ENCODE peak calls at places on chromosomes 5 and 9, in six cellular contexts. One of them, this sample, is unnamed.
A peak's percentile ranks its signal among the peaks of the same experiment; 100 is the strongest.

GRCh38 chr9:33110686-33111085 is 34.2 kb upstream of the SMU1 start:
- DNase-seq in AG09309: no peak
- DNase-seq in IMR-90: no peak
- DNase-seq in lung: no peak
- DNase-seq in heart left ventricle: no peak
- DNase-seq in OCI-LY7: no peak
- DNase-seq in this sample: no peak

GRCh38 chr9:99445377-99445891 is 223.4 kb downstream of the SEC61B start:
- DNase-seq in AG09309: peak; percentile 80
- DNase-seq in IMR-90: peak; percentile 90
- DNase-seq in OCI-LY7: no peak
- DNase-seq in heart left ventricle: peak; percentile 88
- DNase-seq in lung: peak; percentile 31
- DNase-seq in this sample: peak; percentile 29

GRCh38 chr9:121278535-121279169 is 10.7 kb downstream of the GSN start:
- DNase-seq in IMR-90: peak; percentile 99
- DNase-seq in OCI-LY7: peak; percentile 59
- DNase-seq in heart left ventricle: peak; percentile 82
- DNase-seq in AG09309: peak; percentile 99
- DNase-seq in lung: peak; percentile 69
- DNase-seq in this sample: peak; percentile 93

GRCh38 chr9:37421914-37422288 is 595 bp upstream of the GRHPR start:
- DNase-seq in lung: no peak
- DNase-seq in AG09309: no peak
- DNase-seq in OCI-LY7: no peak
- DNase-seq in IMR-90: no peak
- DNase-seq in heart left ventricle: no peak
- DNase-seq in this sample: no peak

GRCh38 chr5:178224403-178224802 is 8.2 kb downstream of the PHYKPL start:
- DNase-seq in lung: no peak
- DNase-seq in IMR-90: no peak
- DNase-seq in OCI-LY7: no peak
- DNase-seq in heart left ventricle: peak; percentile 15
- DNase-seq in AG09309: no peak
- DNase-seq in this sample: no peak

GRCh38 chr5:34831328-34831727 is 7.6 kb upstream of the TTC23L start:
- DNase-seq in OCI-LY7: no peak
- DNase-seq in lung: no peak
- DNase-seq in IMR-90: no peak
- DNase-seq in AG09309: no peak
- DNase-seq in heart left ventricle: no peak
- DNase-seq in this sample: no peak

GRCh38 chr5:132547269-132547668 is 3.9 kb upstream of the IL5 start:
- DNase-seq in IMR-90: no peak
- DNase-seq in AG09309: no peak
- DNase-seq in heart left ventricle: no peak
- DNase-seq in OCI-LY7: no peak
- DNase-seq in lung: no peak
- DNase-seq in this sample: no peak

GRCh38 chr5:150616506-150616905 is 24.0 kb upstream of the SYNPO start:
- DNase-seq in lung: no peak
- DNase-seq in OCI-LY7: no peak
- DNase-seq in AG09309: no peak
- DNase-seq in IMR-90: no peak
- DNase-seq in heart left ventricle: no peak
- DNase-seq in this sample: no peak

GRCh38 chr9:72012642-72013041 is 47.8 kb downstream of the C9orf57 start:
- DNase-seq in IMR-90: no peak
- DNase-seq in heart left ventricle: no peak
- DNase-seq in lung: no peak
- DNase-seq in AG09309: no peak
- DNase-seq in OCI-LY7: no peak
- DNase-seq in this sample: no peak

GRCh38 chr9:105007143-105007542 is 79.2 kb upstream of the ABCA1 start:
- DNase-seq in lung: peak; percentile 36
- DNase-seq in OCI-LY7: no peak
- DNase-seq in IMR-90: peak; percentile 92
- DNase-seq in AG09309: peak; percentile 84
- DNase-seq in heart left ventricle: no peak
- DNase-seq in this sample: peak; percentile 66

GRCh38 chr9:87711857-87712800 is 13.8 kb upstream of the CTSL start:
- DNase-seq in lung: no peak
- DNase-seq in AG09309: peak; percentile 66
- DNase-seq in OCI-LY7: no peak
- DNase-seq in heart left ventricle: no peak
- DNase-seq in IMR-90: peak; percentile 81
- DNase-seq in this sample: no peak

GRCh38 chr5:179973391-179973790 is 65.7 kb upstream of the TBC1D9B start:
- DNase-seq in OCI-LY7: no peak
- DNase-seq in lung: no peak
- DNase-seq in AG09309: no peak
- DNase-seq in heart left ventricle: no peak
- DNase-seq in IMR-90: no peak
- DNase-seq in this sample: no peak

GRCh38 chr9:35618325-35618727 is at the start of gene CD72:
- DNase-seq in lung: no peak
- DNase-seq in heart left ventricle: no peak
- DNase-seq in OCI-LY7: peak; percentile 86
- DNase-seq in AG09309: no peak
- DNase-seq in IMR-90: no peak
- DNase-seq in this sample: no peak

GRCh38 chr9:89519393-89519805 is 21.5 kb upstream of the SEMA4D start:
- DNase-seq in heart left ventricle: peak; percentile 56
- DNase-seq in IMR-90: peak; percentile 42
- DNase-seq in AG09309: no peak
- DNase-seq in OCI-LY7: no peak
- DNase-seq in lung: no peak
- DNase-seq in this sample: no peak

GRCh38 chr5:149166591-149167100 is 25.4 kb downstream of the ABLIM3 start:
- DNase-seq in IMR-90: peak; percentile 36
- DNase-seq in heart left ventricle: no peak
- DNase-seq in OCI-LY7: no peak
- DNase-seq in AG09309: no peak
- DNase-seq in lung: no peak
- DNase-seq in this sample: no peak

GRCh38 chr9:136840877-136841645 is 1.2 kb upstream of the AJM1 start:
- DNase-seq in lung: no peak
- DNase-seq in heart left ventricle: no peak
- DNase-seq in OCI-LY7: no peak
- DNase-seq in IMR-90: peak; percentile 62
- DNase-seq in AG09309: no peak
- DNase-seq in this sample: no peak

GRCh38 chr5:27434335-27434734 is 395.9 kb upstream of the CDH9 start:
- DNase-seq in heart left ventricle: no peak
- DNase-seq in lung: no peak
- DNase-seq in OCI-LY7: no peak
- DNase-seq in IMR-90: no peak
- DNase-seq in AG09309: no peak
- DNase-seq in this sample: no peak

GRCh38 chr5:168295574-168296201 is 4.2 kb downstream of the WWC1 start:
- DNase-seq in lung: peak; percentile 66
- DNase-seq in AG09309: peak; percentile 27
- DNase-seq in heart left ventricle: no peak
- DNase-seq in OCI-LY7: no peak
- DNase-seq in IMR-90: peak; percentile 82
- DNase-seq in this sample: peak; percentile 79

GRCh38 chr5:169099801-169100734 is 200.9 kb downstream of the SLIT3 start:
- DNase-seq in lung: no peak
- DNase-seq in heart left ventricle: no peak
- DNase-seq in AG09309: no peak
- DNase-seq in IMR-90: no peak
- DNase-seq in OCI-LY7: no peak
- DNase-seq in this sample: no peak

GRCh38 chr9:33185858-33186257 is 18.7 kb upstream of the B4GALT1 start:
- DNase-seq in AG09309: no peak
- DNase-seq in IMR-90: no peak
- DNase-seq in lung: no peak
- DNase-seq in heart left ventricle: no peak
- DNase-seq in OCI-LY7: no peak
- DNase-seq in this sample: no peak

GRCh38 chr5:4164167-4164566 is 568.5 kb downstream of the IRX1 start:
- DNase-seq in lung: no peak
- DNase-seq in AG09309: no peak
- DNase-seq in IMR-90: no peak
- DNase-seq in heart left ventricle: no peak
- DNase-seq in OCI-LY7: no peak
- DNase-seq in this sample: no peak

GRCh38 chr9:92325991-92326500 is 293 bp downstream of the CENPP start:
- DNase-seq in IMR-90: peak; percentile 2
- DNase-seq in OCI-LY7: peak; percentile 50
- DNase-seq in lung: no peak
- DNase-seq in AG09309: no peak
- DNase-seq in heart left ventricle: no peak
- DNase-seq in this sample: no peak

GRCh38 chr5:98454407-98454806 is 319.1 kb upstream of the RGMB start:
- DNase-seq in heart left ventricle: no peak
- DNase-seq in OCI-LY7: no peak
- DNase-seq in IMR-90: peak; percentile 55
- DNase-seq in AG09309: peak; percentile 35
- DNase-seq in lung: no peak
- DNase-seq in this sample: no peak

GRCh38 chr5:36406023-36406422 is 104.3 kb upstream of the RANBP3L start:
- DNase-seq in OCI-LY7: no peak
- DNase-seq in IMR-90: no peak
- DNase-seq in heart left ventricle: no peak
- DNase-seq in lung: no peak
- DNase-seq in AG09309: no peak
- DNase-seq in this sample: no peak

GRCh38 chr5:134374234-134374633 is 2.9 kb downstream of the UBE2B start:
- DNase-seq in OCI-LY7: peak; percentile 20
- DNase-seq in lung: no peak
- DNase-seq in AG09309: no peak
- DNase-seq in IMR-90: no peak
- DNase-seq in heart left ventricle: no peak
- DNase-seq in this sample: no peak

GRCh38 chr5:72509401-72509800 is 2.2 kb upstream of the ZNF366 start:
- DNase-seq in OCI-LY7: no peak
- DNase-seq in AG09309: no peak
- DNase-seq in IMR-90: no peak
- DNase-seq in heart left ventricle: peak; percentile 89
- DNase-seq in lung: no peak
- DNase-seq in this sample: no peak

GRCh38 chr5:2742921-2743679 is 8.4 kb downstream of the IRX2 start:
- DNase-seq in lung: peak; percentile 29
- DNase-seq in OCI-LY7: no peak
- DNase-seq in IMR-90: no peak
- DNase-seq in heart left ventricle: no peak
- DNase-seq in AG09309: no peak
- DNase-seq in this sample: no peak

DNA sequence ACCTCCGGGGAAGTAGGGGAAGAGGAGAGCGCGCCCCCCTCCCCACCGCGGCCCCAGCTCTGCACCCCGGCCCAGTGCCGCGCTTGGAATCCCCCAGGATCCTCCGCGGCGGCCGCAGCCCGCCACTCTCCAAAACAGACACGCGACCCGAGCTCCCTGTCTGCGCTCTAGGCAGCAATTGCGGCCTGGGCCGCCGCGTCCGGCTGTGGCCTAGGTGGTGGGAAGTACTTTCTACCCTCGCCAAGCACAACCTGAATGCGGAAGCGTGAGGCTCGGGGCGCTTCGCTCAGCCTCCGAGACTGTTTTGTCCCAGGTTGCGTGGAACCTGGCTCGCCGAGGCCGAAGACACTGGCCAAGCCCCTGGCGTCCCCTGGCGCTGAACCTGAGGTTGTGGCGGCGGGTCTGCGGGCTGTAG is 3.3 kb upstream of the FOXB2 start:
- DNase-seq in OCI-LY7: no peak
- DNase-seq in heart left ventricle: no peak
- DNase-seq in IMR-90: no peak
- DNase-seq in AG09309: no peak
- DNase-seq in lung: no peak
- DNase-seq in this sample: no peak
- H3K4me3 ChIP-seq in OCI-LY7: no peak overlapping the region
- H3K4me3 ChIP-seq in heart left ventricle: no peak overlapping the region
- H3K4me3 ChIP-seq in IMR-90: no peak overlapping the region
- H3K4me3 ChIP-seq in AG09309: no peak overlapping the region
- H3K4me3 ChIP-seq in lung: no peak overlapping the region
- H3K4me3 ChIP-seq in this sample: no peak overlapping the region

GRCh38 chr9:79254900-79255651 is 316.7 kb upstream of the TLE4 start:
- DNase-seq in AG09309: no peak
- DNase-seq in lung: no peak
- DNase-seq in OCI-LY7: no peak
- DNase-seq in IMR-90: peak; percentile 70
- DNase-seq in heart left ventricle: no peak
- DNase-seq in this sample: no peak
- TF ChIP-seq CTCF in AG09309: peak; percentile 24
- TF ChIP-seq CTCF in lung: no peak
- TF ChIP-seq CTCF in OCI-LY7: peak; percentile 24
- TF ChIP-seq CTCF in IMR-90: peak; percentile 29
- TF ChIP-seq CTCF in heart left ventricle: no peak
- TF ChIP-seq CTCF in this sample: peak; percentile 21

GRCh38 chr9:134056483-134057310 is 11.1 kb downstream of the BRD3 start:
- DNase-seq in OCI-LY7: no peak
- DNase-seq in lung: no peak
- DNase-seq in AG09309: no peak
- DNase-seq in IMR-90: no peak
- DNase-seq in heart left ventricle: no peak
- DNase-seq in this sample: no peak
- H3K4me3 ChIP-seq in OCI-LY7: no peak overlapping the region
- H3K4me3 ChIP-seq in lung: no peak overlapping the region
- H3K4me3 ChIP-seq in AG09309: no peak overlapping the region
- H3K4me3 ChIP-seq in IMR-90: no peak overlapping the region
- H3K4me3 ChIP-seq in heart left ventricle: no peak overlapping the region
- H3K4me3 ChIP-seq in this sample: no peak overlapping the region

GRCh38 chr9:113247640-113248039 is 26.3 kb downstream of the SLC31A1 start:
- DNase-seq in AG09309: no peak
- DNase-seq in IMR-90: no peak
- DNase-seq in heart left ventricle: no peak
- DNase-seq in lung: no peak
- DNase-seq in OCI-LY7: no peak
- DNase-seq in this sample: no peak

GRCh38 chr9:113254991-113255390 is 20.4 kb downstream of the CDC26 start:
- DNase-seq in lung: no peak
- DNase-seq in heart left ventricle: no peak
- DNase-seq in AG09309: no peak
- DNase-seq in OCI-LY7: no peak
- DNase-seq in IMR-90: no peak
- DNase-seq in this sample: no peak

GRCh38 chr9:113246928-113247327 is 25.6 kb downstream of the SLC31A1 start:
- DNase-seq in heart left ventricle: no peak
- DNase-seq in lung: no peak
- DNase-seq in IMR-90: no peak
- DNase-seq in AG09309: no peak
- DNase-seq in OCI-LY7: no peak
- DNase-seq in this sample: no peak

GRCh38 chr9:113255431-113255830 is 19.9 kb downstream of the CDC26 start:
- DNase-seq in heart left ventricle: no peak
- DNase-seq in AG09309: no peak
- DNase-seq in lung: no peak
- DNase-seq in OCI-LY7: no peak
- DNase-seq in IMR-90: no peak
- DNase-seq in this sample: no peak

DNA sequence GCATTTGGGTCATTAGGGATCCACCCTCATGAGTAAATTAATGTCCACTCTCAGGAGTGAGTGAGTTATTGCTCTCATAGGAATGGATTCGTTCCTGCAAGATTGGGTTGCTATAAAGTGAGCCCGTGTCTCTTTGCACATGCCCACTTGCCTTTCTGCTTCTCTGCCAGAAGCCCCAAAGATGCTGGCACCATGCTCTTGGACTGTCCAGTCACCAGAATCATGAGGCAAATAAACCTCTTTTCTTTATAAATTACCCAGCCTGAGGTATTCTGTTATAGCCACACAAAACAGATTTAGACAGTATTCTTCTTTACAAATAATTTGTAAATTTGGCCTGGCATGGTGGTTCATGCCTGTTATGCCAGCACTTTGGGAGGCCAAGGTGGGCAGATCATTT is 24.6 kb downstream of the CDC26 start:
- DNase-seq in heart left ventricle: no peak
- DNase-seq in AG09309: no peak
- DNase-seq in lung: no peak
- DNase-seq in IMR-90: no peak
- DNase-seq in OCI-LY7: no peak
- DNase-seq in this sample: no peak
- TF ChIP-seq CTCF in heart left ventricle: no peak
- TF ChIP-seq CTCF in AG09309: no peak
- TF ChIP-seq CTCF in lung: no peak
- TF ChIP-seq CTCF in IMR-90: no peak
- TF ChIP-seq CTCF in OCI-LY7: no peak
- TF ChIP-seq CTCF in this sample: no peak